ENCODE peak calls at places on chromosomes 1 and 21, in eight cellular contexts. C, L, H, G, A, P, V and Z are unnamed samples. For H3K4me1, the result is how much of the 10 kb centered on the place peaks cover.

GRCh38 chr1:198775606-198776005 is 136.8 kb downstream of the PTPRC start:
- DNase-seq in H (no peak), P (peak), V (no peak), A (no peak), C (peak), L (no peak), G (peak), Z (no peak)

GRCh38 chr1:100773444-100773843 is 53.9 kb downstream of the VCAM1 start:
- DNase-seq in H (no peak), G (peak), L (no peak), C (no peak), V (no peak), A (no peak), P (no peak), Z (no peak)

GRCh38 chr1:34478460-34479076 is 276.3 kb upstream of the GJB5 start:
- DNase-seq in G (no peak), A (no peak), H (no peak), L (no peak), P (no peak), C (no peak), V (no peak), Z (no peak)

GRCh38 chr1:64263335-64263734 is 59.9 kb downstream of the UBE2U start:
- DNase-seq in H (no peak), L (no peak), A (no peak), V (no peak), P (no peak), C (no peak), G (no peak), Z (no peak)

GRCh38 chr1:35029756-35030155 is 2.0 kb downstream of the ZMYM6 start:
- DNase-seq in P (no peak), V (no peak), G (no peak), L (no peak), C (no peak), A (no peak), H (no peak), Z (no peak)

GRCh38 chr1:178688244-178688643 is 36.8 kb upstream of the RALGPS2 start:
- DNase-seq in H (peak), G (peak), C (no peak), V (no peak), L (no peak), P (no peak), A (no peak), Z (peak)

GRCh38 chr1:162081316-162081715 is 11.8 kb downstream of the NOS1AP start:
- DNase-seq in L (no peak), V (no peak), H (no peak), A (peak), G (no peak), C (no peak), P (no peak), Z (no peak)

GRCh38 chr1:164733070-164733469 is 174.1 kb downstream of the PBX1 start:
- DNase-seq in A (no peak), V (no peak), P (no peak), H (no peak), G (peak), L (no peak), C (peak), Z (no peak)

GRCh38 chr21:36849461-36849860 is 117.0 kb downstream of the HLCS start:
- DNase-seq in P (no peak), V (no peak), C (no peak), A (no peak), H (no peak), L (no peak), G (no peak), Z (no peak)

GRCh38 chr1:76176020-76176419 is 101.5 kb downstream of the ST6GALNAC3 start:
- DNase-seq in H (no peak), P (no peak), V (no peak), A (no peak), C (no peak), G (no peak), L (no peak), Z (no peak)

GRCh38 chr1:21244986-21245687 is 45.1 kb downstream of the ECE1 start:
- DNase-seq in A (no peak), H (no peak), L (no peak), G (no peak), P (no peak), C (no peak), V (no peak), Z (no peak)

GRCh38 chr1:156886583-156887302 is 6.8 kb upstream of the PEAR1 start:
- DNase-seq in G (no peak), H (no peak), P (no peak), C (no peak), V (no peak), A (no peak), L (no peak), Z (no peak)

GRCh38 chr1:1353389-1354151 is 4.4 kb upstream of the DVL1 start:
- DNase-seq in P (peak), L (no peak), G (no peak), H (no peak), A (no peak), C (no peak), V (no peak), Z (peak)

GRCh38 chr1:167003711-167004110 is 14.6 kb downstream of the MAEL start:
- DNase-seq in H (no peak), L (no peak), A (no peak), V (no peak), P (no peak), G (no peak), C (no peak), Z (no peak)

GRCh38 chr1:39396671-39397070 is 94.8 kb upstream of the BMP8A start:
- DNase-seq in H (no peak), P (no peak), A (no peak), C (no peak), L (no peak), G (no peak), V (no peak), Z (no peak)

GRCh38 chr1:32769524-32770220 is 47.5 kb downstream of the YARS1 start:
- DNase-seq in G (peak), H (no peak), L (no peak), A (no peak), V (no peak), P (peak), C (peak), Z (no peak)

GRCh38 chr1:232978827-232979226 is 28.4 kb downstream of the NTPCR start:
- DNase-seq in G (no peak), A (no peak), V (no peak), C (peak), P (no peak), H (no peak), L (no peak), Z (no peak)

GRCh38 chr1:45643978-45644377 is 20.1 kb upstream of the CCDC17 start:
- DNase-seq in C (no peak), L (peak), V (no peak), G (no peak), P (no peak), H (no peak), A (no peak), Z (no peak)

GRCh38 chr1:61446531-61446991 is 278.4 kb downstream of the TM2D1 start:
- DNase-seq in G (no peak), C (peak), A (no peak), V (no peak), P (no peak), L (peak), H (no peak), Z (no peak)

GRCh38 chr1:206512521-206513180 is 5.3 kb downstream of the RASSF5 start:
- DNase-seq in P (no peak), V (no peak), G (no peak), C (no peak), L (no peak), A (no peak), H (no peak), Z (no peak)

GRCh38 chr21:27021046-27021445 is 54.2 kb upstream of the ADAMTS5 start:
- DNase-seq in C (no peak), V (no peak), A (no peak), L (no peak), H (no peak), P (no peak), G (no peak), Z (no peak)

GRCh38 chr21:45868086-45868485 is 113.5 kb upstream of the COL6A1 start:
- DNase-seq in L (no peak), C (no peak), G (no peak), P (no peak), V (peak), H (no peak), A (no peak), Z (no peak)

GRCh38 chr1:203133969-203134725 is 6.6 kb downstream of the ADORA1 start:
- DNase-seq in V (peak), G (no peak), H (no peak), C (peak), P (no peak), A (no peak), L (no peak), Z (no peak)

GRCh38 chr1:214310777-214311690 is 30.1 kb downstream of the SMYD2 start:
- DNase-seq in H (no peak), G (no peak), C (no peak), P (no peak), V (no peak), A (no peak), L (no peak), Z (no peak)

GRCh38 chr1:234599617-234600417 is 10.2 kb downstream of the IRF2BP2 start:
- DNase-seq in G (peak), H (peak), A (peak), P (peak), V (peak), C (peak), L (peak), Z (peak)

GRCh38 chr21:33966324-33966949 is 50.8 kb upstream of the ATP5PO start:
- DNase-seq in A (no peak), G (no peak), H (no peak), V (no peak), C (no peak), P (no peak), L (no peak), Z (no peak)

GRCh38 chr1:200154069-200154767 is 126.7 kb downstream of the NR5A2 start:
- DNase-seq in P (no peak), C (peak), A (no peak), L (no peak), V (peak), G (no peak), H (no peak), Z (no peak)

GRCh38 chr1:186188004-186188539 is 187.0 kb downstream of the TPR start:
- DNase-seq in P (no peak), V (no peak), G (peak), L (no peak), H (no peak), A (no peak), C (peak), Z (no peak)

GRCh38 chr1:94350350-94350924 is 67.8 kb upstream of the ABCD3 start:
- DNase-seq in G (no peak), V (no peak), C (no peak), A (no peak), H (no peak), P (no peak), L (no peak), Z (no peak)

DNA sequence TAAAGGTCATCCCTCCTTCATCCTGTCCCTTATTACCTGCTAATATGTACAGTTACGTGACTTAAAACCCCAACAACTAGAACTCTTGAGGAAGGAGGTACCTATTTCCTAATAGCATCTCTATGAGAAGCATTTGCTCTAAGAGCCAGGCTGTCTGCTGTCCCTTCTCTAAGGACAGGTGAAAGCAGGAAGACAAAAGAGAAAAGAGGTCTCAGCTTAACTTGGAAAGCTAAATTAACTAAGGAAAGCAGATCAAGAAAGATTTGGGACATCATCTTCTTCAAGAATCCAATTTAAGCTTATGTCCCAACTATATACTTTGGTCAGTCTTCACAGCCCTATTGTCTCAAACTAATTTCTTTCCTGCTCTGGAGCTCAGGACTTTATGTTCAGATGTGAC is 2.9 kb downstream of the EGLN1 start:
- DNase-seq in V (no peak), P (no peak), H (no peak), A (no peak), L (no peak), G (no peak), C (no peak), Z (no peak)
- H3K4me1 ChIP-seq in V (under half), P (half or more), H (under half), A (under half), L (under half), G (under half), C (under half), Z (under half)

DNA sequence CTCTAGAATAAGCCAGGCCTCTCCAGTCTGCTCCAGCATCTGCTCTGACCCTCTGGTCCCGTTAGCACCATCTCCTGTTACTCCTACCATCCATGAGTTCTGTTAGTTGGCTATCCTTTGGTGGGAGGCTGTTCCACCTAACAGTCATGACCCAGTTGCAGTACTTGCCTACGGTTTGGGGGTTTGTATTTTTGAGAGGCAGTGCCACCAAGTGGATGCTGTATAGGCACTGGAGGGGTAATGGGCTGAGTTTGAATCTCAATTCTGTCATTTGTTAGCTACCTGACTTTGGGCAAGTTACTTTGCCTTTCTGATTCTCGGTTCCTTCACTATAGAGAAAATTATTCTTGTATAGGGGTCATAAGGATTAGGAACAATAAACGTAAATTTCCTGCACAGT is 12.1 kb upstream of the C8B start:
- DNase-seq in C (no peak), P (no peak), V (no peak), G (no peak), L (no peak), H (no peak), A (no peak), Z (no peak)
- TF ChIP-seq CTCF in C (no peak), P (no peak), V (peak), G (no peak), L (no peak), H (no peak), A (no peak), Z (no peak)

GRCh38 chr1:78516716-78517115 is 25.9 kb downstream of the PTGFR start:
- DNase-seq in P (no peak), C (no peak), V (no peak), G (no peak), L (no peak), H (no peak), A (no peak), Z (no peak)
- H3K4me1 ChIP-seq in P (under half), C (under half), V (under half), G (under half), L (under half), H (under half), A (under half), Z (under half)

GRCh38 chr1:16046865-16047264 is 3.3 kb downstream of the CLCNKB start:
- DNase-seq in V (no peak), C (no peak), P (no peak), A (no peak), G (peak), L (no peak), H (no peak), Z (no peak)
- TF ChIP-seq CTCF in V (no peak), C (no peak), P (no peak), A (peak), G (no peak), L (no peak), H (no peak), Z (peak)

DNA sequence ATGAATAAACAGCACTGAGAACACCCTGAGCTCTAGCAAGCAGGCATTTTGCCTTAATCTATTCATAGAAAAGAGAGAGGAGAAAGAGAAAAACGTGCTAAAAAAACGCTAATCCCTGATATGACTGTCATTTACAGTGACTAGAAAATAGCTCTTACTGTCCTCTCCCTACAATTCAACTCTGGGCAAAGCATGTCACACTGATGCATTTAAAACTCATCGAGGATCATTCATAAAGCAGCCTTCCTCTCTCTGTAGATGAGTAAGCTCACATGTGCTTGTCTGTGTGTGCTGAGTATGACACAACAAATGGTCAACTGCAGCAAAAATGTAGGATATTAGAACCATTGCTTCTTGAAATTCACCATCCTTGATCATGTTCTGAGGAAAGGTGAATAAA is 109.0 kb downstream of the SGIP1 start:
- DNase-seq in H (no peak), P (no peak), A (no peak), V (no peak), G (no peak), L (no peak), C (no peak), Z (no peak)
- H3K4me1 ChIP-seq in H (under half), P (under half), A (under half), V (under half), G (under half), L (under half), C (under half), Z (under half)

DNA sequence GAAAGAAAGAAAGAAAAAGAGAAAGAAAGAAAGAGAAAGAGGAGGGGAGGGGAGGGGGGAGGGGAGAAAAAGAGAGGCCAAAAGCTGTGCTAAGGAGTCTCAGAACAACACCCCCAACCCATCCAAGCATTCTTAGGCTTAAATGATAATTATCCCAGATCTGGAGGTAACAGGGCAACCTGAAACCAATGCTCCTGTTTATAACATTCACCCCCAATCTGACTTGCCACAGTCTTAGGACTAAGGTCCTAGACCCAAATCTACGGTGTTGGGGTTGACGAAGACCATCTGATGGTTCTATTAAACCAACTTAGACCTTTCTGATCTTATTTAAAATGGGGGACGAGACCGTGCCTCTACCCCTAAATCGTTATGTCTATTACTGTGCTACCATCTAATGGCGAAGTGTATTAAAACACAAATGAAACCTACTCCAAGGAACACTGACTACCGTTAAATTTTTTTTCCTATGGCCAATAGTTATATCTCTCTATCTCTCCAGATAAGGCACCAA is 119.3 kb upstream of the CDC42BPA start:
- DNase-seq in G (peak), L (no peak), P (no peak), V (no peak), H (no peak), C (peak), A (no peak), Z (no peak)
- TF ChIP-seq CTCF in G (peak), L (peak), P (peak), V (peak), H (peak), C (peak), A (peak), Z (peak)

DNA sequence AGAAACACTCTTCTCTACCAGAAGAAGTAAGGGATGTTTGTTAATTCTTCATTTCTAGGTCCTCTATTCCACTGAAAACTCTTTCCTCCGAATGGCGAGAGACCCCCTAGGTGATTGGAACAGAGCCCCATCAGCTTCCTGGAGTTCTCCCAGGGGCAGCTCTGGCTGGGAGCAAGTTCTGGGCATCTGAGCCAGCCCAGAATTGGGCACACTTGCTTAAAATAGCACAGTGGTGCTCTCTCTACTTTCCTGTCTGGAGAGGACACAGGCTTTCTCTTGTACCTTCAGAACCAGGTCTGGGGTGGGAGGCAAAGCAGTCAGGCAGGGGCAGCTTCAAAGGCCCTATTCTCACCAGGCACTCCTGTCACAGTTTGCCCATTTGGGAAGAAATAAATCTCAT is 83.2 kb upstream of the CNTN2 start:
- DNase-seq in G (no peak), V (no peak), C (no peak), A (no peak), L (no peak), P (no peak), H (no peak), Z (no peak)
- H3K4me1 ChIP-seq in G (under half), V (under half), C (under half), A (under half), L (under half), P (under half), H (under half), Z (under half)